ENCODE peak calls at places on chromosome 3, in ten cellular contexts. L, Q, P, K, F, H, W, U, E and N are unnamed samples.

GRCh38 chr3:114496021-114496434 is 202.2 kb downstream of the TIGIT start:
- DNase-seq in L (no peak), Q (no peak), P (no peak), K (peak), F (peak), H (peak), W (no peak), U (no peak), E (no peak), N (peak)

GRCh38 chr3:46998121-46998851 is 18.8 kb downstream of the NBEAL2 start:
- DNase-seq in L (peak), Q (peak), P (peak), K (peak), F (peak), H (peak), W (peak), U (peak), E (peak), N (peak)

GRCh38 chr3:194067949-194068362 is 68.0 kb upstream of the HES1 start:
- DNase-seq in L (no peak), Q (no peak), P (no peak), K (no peak), F (no peak), H (no peak), W (no peak), U (no peak), E (no peak), N (no peak)

GRCh38 chr3:172074578-172074977 is 35.2 kb downstream of the FNDC3B start:
- DNase-seq in L (peak), Q (peak), P (peak), K (no peak), F (no peak), H (no peak), W (no peak), U (no peak), E (peak), N (no peak)

GRCh38 chr3:194089357-194090177 is 46.4 kb upstream of the HES1 start:
- DNase-seq in L (peak), Q (peak), P (peak), K (peak), F (peak), H (peak), W (peak), U (peak), E (peak), N (peak)

GRCh38 chr3:49362579-49362978 is 4.4 kb upstream of the GPX1 start:
- DNase-seq in L (no peak), Q (no peak), P (no peak), K (no peak), F (peak), H (no peak), W (no peak), U (no peak), E (no peak), N (no peak)

GRCh38 chr3:52456169-52456799 is 880 bp downstream of the NISCH start:
- DNase-seq in L (peak), Q (no peak), P (no peak), K (no peak), F (peak), H (peak), W (no peak), U (no peak), E (peak), N (no peak)

GRCh38 chr3:48370330-48370708 is 1.7 kb upstream of the FBXW12 start:
- DNase-seq in L (no peak), Q (no peak), P (no peak), K (no peak), F (no peak), H (no peak), W (no peak), U (no peak), E (no peak), N (no peak)

GRCh38 chr3:196122021-196122687 is 40.3 kb upstream of the TFRC start:
- DNase-seq in L (peak), Q (no peak), P (no peak), K (no peak), F (peak), H (no peak), W (no peak), U (no peak), E (peak), N (no peak)

GRCh38 chr3:66220602-66221377 is at the start of gene SLC25A26:
- DNase-seq in L (peak), Q (peak), P (peak), K (peak), F (peak), H (peak), W (peak), U (peak), E (peak), N (peak)
- TF ChIP-seq POLR2A in L (peak), Q (peak), P (peak), K (peak), F (peak), H (peak), W (peak), U (peak), E (no peak), N (peak)

GRCh38 chr3:145842302-145842897 is 318.6 kb downstream of the PLOD2 start:
- DNase-seq in L (no peak), Q (no peak), P (no peak), K (no peak), F (no peak), H (no peak), W (no peak), U (no peak), E (no peak), N (no peak)
- TF ChIP-seq POLR2A in L (no peak), Q (no peak), P (no peak), K (no peak), F (no peak), H (no peak), W (no peak), U (no peak), E (no peak), N (no peak)

DNA sequence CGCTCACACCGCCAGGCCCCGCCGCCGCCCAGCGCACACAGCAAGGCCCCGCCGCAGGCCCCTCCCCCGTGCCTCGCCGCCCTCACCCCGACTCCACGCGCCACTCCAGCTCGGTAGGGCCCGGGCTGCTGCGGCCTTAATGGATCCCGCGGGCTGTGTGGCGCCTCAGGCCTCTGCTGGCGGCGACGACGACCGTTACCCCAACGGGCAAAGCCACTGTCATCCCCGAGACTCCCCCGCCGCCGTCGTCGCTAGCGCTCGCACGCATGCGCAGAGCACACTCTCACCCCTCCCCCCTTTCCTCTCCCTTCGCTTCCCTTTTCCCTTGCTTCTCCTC is at the start of gene MSL2:
- DNase-seq in L (no peak), Q (no peak), P (peak), K (no peak), F (no peak), H (no peak), W (peak), U (no peak), E (no peak), N (no peak)
- TF ChIP-seq POLR2A in L (peak), Q (peak), P (peak), K (peak), F (peak), H (peak), W (peak), U (peak), E (no peak), N (peak)

GRCh38 chr3:63937661-63938651 is 25.8 kb upstream of the SCAANT1 start:
- DNase-seq in L (peak), Q (no peak), P (no peak), K (no peak), F (no peak), H (no peak), W (peak), U (peak), E (peak), N (no peak)
- TF ChIP-seq POLR2A in L (no peak), Q (no peak), P (no peak), K (no peak), F (no peak), H (no peak), W (no peak), U (no peak), E (no peak), N (no peak)

GRCh38 chr3:184259878-184260570 is 1.3 kb downstream of the CAMK2N2 start:
- DNase-seq in L (peak), Q (no peak), P (peak), K (no peak), F (peak), H (no peak), W (peak), U (peak), E (no peak), N (peak)

GRCh38 chr3:184260571-184261269 is 633 bp downstream of the CAMK2N2 start:
- DNase-seq in L (peak), Q (no peak), P (peak), K (no peak), F (no peak), H (no peak), W (no peak), U (no peak), E (no peak), N (peak)

GRCh38 chr3:184262166-184262926 is 993 bp upstream of the CAMK2N2 start:
- DNase-seq in L (peak), Q (no peak), P (peak), K (no peak), F (peak), H (no peak), W (no peak), U (no peak), E (no peak), N (peak)

GRCh38 chr3:184262927-184263179 is 1.5 kb upstream of the CAMK2N2 start:
- DNase-seq in L (no peak), Q (no peak), P (no peak), K (no peak), F (no peak), H (no peak), W (no peak), U (no peak), E (no peak), N (no peak)

GRCh38 chr3:184261270-184262165 is at the start of gene CAMK2N2:
- DNase-seq in L (peak), Q (no peak), P (peak), K (no peak), F (peak), H (peak), W (peak), U (peak), E (peak), N (peak)
- TF ChIP-seq POLR2A in L (no peak), Q (no peak), P (peak), K (no peak), F (no peak), H (no peak), W (no peak), U (no peak), E (no peak), N (peak)

DNA sequence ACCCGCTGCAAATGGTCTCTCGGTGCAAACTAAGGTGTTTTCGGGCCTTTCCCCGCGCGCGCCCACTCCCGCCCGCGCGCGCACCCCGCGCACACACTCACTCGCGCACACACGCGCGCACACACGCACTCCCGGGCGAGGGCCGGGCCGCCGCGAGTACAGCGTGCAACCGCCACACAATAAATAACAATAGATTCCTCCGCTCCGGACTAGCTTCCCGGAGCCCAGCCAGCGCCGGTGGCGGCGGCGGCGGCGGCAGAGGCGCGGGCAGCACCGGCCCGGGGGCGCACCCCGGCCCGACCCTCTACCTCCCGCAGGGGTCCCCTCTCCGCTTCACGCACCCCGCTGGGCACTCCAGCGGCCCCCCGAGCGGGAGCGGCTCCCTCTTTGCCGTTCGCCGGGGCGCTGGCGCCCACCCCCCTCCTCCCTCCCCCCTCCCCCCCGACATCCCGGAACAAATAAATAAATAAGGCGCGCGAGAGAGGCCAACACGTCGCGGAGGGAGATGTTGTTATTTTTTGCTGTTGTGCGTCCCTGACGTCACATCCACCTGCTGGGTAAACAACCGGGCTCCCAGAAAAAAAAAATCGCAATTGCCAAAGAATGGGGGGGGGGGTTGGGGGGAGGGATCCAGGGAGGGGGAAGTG is at the start of gene FOXP1:
- DNase-seq in L (peak), Q (peak), P (peak), K (peak), F (peak), H (peak), W (peak), U (peak), E (peak), N (peak)
- TF ChIP-seq POLR2A in L (peak), Q (peak), P (peak), K (no peak), F (no peak), H (peak), W (peak), U (peak), E (no peak), N (peak)